ENCODE peak calls at places on chromosomes 3 and 15, in ten cellular contexts. One of them, this sample, is unnamed.

GRCh38 chr3:194142156-194142910 is 6.4 kb downstream of the HES1 start:
- DNase-seq in Peyer's patch: no peak
- DNase-seq in stimulated activated CD4-positive, alpha-beta T cell treated with anti-CD3 and anti-CD28 coated beads, TNF-alpha, amount 100 ng/mL, for 4 hours: no peak
- DNase-seq in fibroblast of the aortic adventitia: peak
- DNase-seq in ecto neural progenitor cell: no peak
- DNase-seq in NCI-H2081: no peak
- DNase-seq in hepatocyte: peak
- DNase-seq in foreskin fibroblast: no peak
- DNase-seq in ovary: peak
- DNase-seq in GM13977: no peak
- DNase-seq in this sample: no peak

GRCh38 chr15:68566377-68566954 is 12.3 kb upstream of the CORO2B start:
- DNase-seq in Peyer's patch: peak
- DNase-seq in stimulated activated CD4-positive, alpha-beta T cell treated with anti-CD3 and anti-CD28 coated beads, TNF-alpha, amount 100 ng/mL, for 4 hours: no peak
- DNase-seq in fibroblast of the aortic adventitia: no peak
- DNase-seq in ecto neural progenitor cell: no peak
- DNase-seq in NCI-H2081: no peak
- DNase-seq in hepatocyte: no peak
- DNase-seq in foreskin fibroblast: no peak
- DNase-seq in ovary: no peak
- DNase-seq in GM13977: no peak
- DNase-seq in this sample: no peak

GRCh38 chr3:182739619-182740018 is 53.7 kb upstream of the ATP11B start:
- DNase-seq in Peyer's patch: no peak
- DNase-seq in stimulated activated CD4-positive, alpha-beta T cell treated with anti-CD3 and anti-CD28 coated beads, TNF-alpha, amount 100 ng/mL, for 4 hours: no peak
- DNase-seq in fibroblast of the aortic adventitia: peak
- DNase-seq in ecto neural progenitor cell: no peak
- DNase-seq in NCI-H2081: peak
- DNase-seq in hepatocyte: no peak
- DNase-seq in foreskin fibroblast: peak
- DNase-seq in ovary: no peak
- DNase-seq in GM13977: no peak
- DNase-seq in this sample: no peak

GRCh38 chr3:53846134-53846850 is at the start of the genes CHDH and IL17RB:
- DNase-seq in Peyer's patch: peak
- DNase-seq in stimulated activated CD4-positive, alpha-beta T cell treated with anti-CD3 and anti-CD28 coated beads, TNF-alpha, amount 100 ng/mL, for 4 hours: no peak
- DNase-seq in fibroblast of the aortic adventitia: no peak
- DNase-seq in ecto neural progenitor cell: peak
- DNase-seq in NCI-H2081: peak
- DNase-seq in hepatocyte: peak
- DNase-seq in foreskin fibroblast: peak
- DNase-seq in ovary: peak
- DNase-seq in GM13977: peak
- DNase-seq in this sample: peak

GRCh38 chr3:110743202-110743601 is 328.4 kb upstream of the NECTIN3 start:
- DNase-seq in Peyer's patch: no peak
- DNase-seq in stimulated activated CD4-positive, alpha-beta T cell treated with anti-CD3 and anti-CD28 coated beads, TNF-alpha, amount 100 ng/mL, for 4 hours: no peak
- DNase-seq in fibroblast of the aortic adventitia: no peak
- DNase-seq in ecto neural progenitor cell: no peak
- DNase-seq in NCI-H2081: peak
- DNase-seq in hepatocyte: peak
- DNase-seq in foreskin fibroblast: no peak
- DNase-seq in ovary: no peak
- DNase-seq in GM13977: no peak
- DNase-seq in this sample: no peak

GRCh38 chr15:38229700-38230099 is 22.9 kb upstream of the SPRED1 start:
- DNase-seq in Peyer's patch: no peak
- DNase-seq in stimulated activated CD4-positive, alpha-beta T cell treated with anti-CD3 and anti-CD28 coated beads, TNF-alpha, amount 100 ng/mL, for 4 hours: no peak
- DNase-seq in fibroblast of the aortic adventitia: no peak
- DNase-seq in ecto neural progenitor cell: no peak
- DNase-seq in NCI-H2081: no peak
- DNase-seq in hepatocyte: no peak
- DNase-seq in foreskin fibroblast: peak
- DNase-seq in ovary: no peak
- DNase-seq in GM13977: no peak
- DNase-seq in this sample: no peak

GRCh38 chr15:39747326-39747725 is 35.3 kb downstream of the FSIP1 start:
- DNase-seq in Peyer's patch: no peak
- DNase-seq in stimulated activated CD4-positive, alpha-beta T cell treated with anti-CD3 and anti-CD28 coated beads, TNF-alpha, amount 100 ng/mL, for 4 hours: no peak
- DNase-seq in fibroblast of the aortic adventitia: peak
- DNase-seq in ecto neural progenitor cell: no peak
- DNase-seq in NCI-H2081: no peak
- DNase-seq in hepatocyte: no peak
- DNase-seq in foreskin fibroblast: peak
- DNase-seq in ovary: no peak
- DNase-seq in GM13977: no peak
- DNase-seq in this sample: no peak

GRCh38 chr3:46271910-46272309 is 29.6 kb downstream of the CCR3 start:
- DNase-seq in Peyer's patch: no peak
- DNase-seq in stimulated activated CD4-positive, alpha-beta T cell treated with anti-CD3 and anti-CD28 coated beads, TNF-alpha, amount 100 ng/mL, for 4 hours: no peak
- DNase-seq in fibroblast of the aortic adventitia: no peak
- DNase-seq in ecto neural progenitor cell: no peak
- DNase-seq in NCI-H2081: no peak
- DNase-seq in hepatocyte: no peak
- DNase-seq in foreskin fibroblast: no peak
- DNase-seq in ovary: no peak
- DNase-seq in GM13977: no peak
- DNase-seq in this sample: no peak

GRCh38 chr3:100106094-100106493 is 8.2 kb downstream of the FILIP1L start:
- DNase-seq in Peyer's patch: no peak
- DNase-seq in stimulated activated CD4-positive, alpha-beta T cell treated with anti-CD3 and anti-CD28 coated beads, TNF-alpha, amount 100 ng/mL, for 4 hours: no peak
- DNase-seq in fibroblast of the aortic adventitia: no peak
- DNase-seq in ecto neural progenitor cell: no peak
- DNase-seq in NCI-H2081: peak
- DNase-seq in hepatocyte: no peak
- DNase-seq in foreskin fibroblast: no peak
- DNase-seq in ovary: no peak
- DNase-seq in GM13977: no peak
- DNase-seq in this sample: no peak

This sample was measured in GM10248.